ENCODE peak calls at places on chromosomes 1 and 21, in four cellular contexts. W is endodermal cell, A is NCI-H510A treated with DMSO at 0.1 percent for 48 hours, N is heart right ventricle. T is an unnamed sample.
A peak's percentile ranks its signal among the peaks of the same experiment; 100 is the strongest.

GRCh38 chr1:8197493-8198282 is 120.2 kb upstream of the SLC45A1 start:
- DNase-seq in N (peak; percentile 54), W (no peak), A (peak; percentile 70), T (peak; percentile 79)

GRCh38 chr1:202575906-202576653 is 134.2 kb downstream of the SYT2 start:
- DNase-seq in N (no peak), A (no peak), W (no peak), T (no peak)

GRCh38 chr21:45284456-45284741 is 3.3 kb downstream of the POFUT2 start:
- DNase-seq in A (no peak), W (peak; percentile 17), N (no peak), T (no peak)

GRCh38 chr1:9425859-9426258 is 113.4 kb upstream of the SLC25A33 start:
- DNase-seq in N (no peak), A (no peak), W (no peak), T (no peak)

GRCh38 chr1:81304187-81304586 is 496.5 kb upstream of the ADGRL2 start:
- DNase-seq in W (no peak), A (no peak), N (no peak), T (no peak)

GRCh38 chr1:213675043-213675442 is 312.7 kb upstream of the PROX1 start:
- DNase-seq in A (no peak), W (no peak), N (no peak), T (no peak)

GRCh38 chr1:119544165-119544762 is 37.3 kb downstream of the HSD3B1 start:
- DNase-seq in N (no peak), W (peak; percentile 86), A (peak; percentile 7), T (no peak)

GRCh38 chr1:57424231-57425027 is 569 bp upstream of the DAB1 start:
- DNase-seq in N (peak; percentile 53), W (peak; percentile 95), A (peak; percentile 50), T (peak; percentile 52)

GRCh38 chr1:96360036-96360795 is 361.4 kb upstream of the PTBP2 start:
- DNase-seq in A (no peak), N (no peak), W (no peak), T (no peak)

GRCh38 chr1:213055767-213056166 is 4.7 kb downstream of the RPS6KC1 start:
- DNase-seq in W (no peak), A (no peak), N (no peak), T (no peak)

GRCh38 chr1:231318568-231318967 is 19.1 kb downstream of the EXOC8 start:
- DNase-seq in A (no peak), W (peak; percentile 13), N (no peak), T (no peak)

GRCh38 chr21:29501451-29501850 is 202.7 kb downstream of the BACH1 start:
- DNase-seq in A (no peak), W (no peak), N (no peak), T (no peak)

GRCh38 chr1:202058001-202058908 is 47.9 kb downstream of the ELF3 start:
- DNase-seq in A (no peak), N (no peak), W (no peak), T (no peak)

GRCh38 chr1:63691672-63692425 is 82.0 kb upstream of the ROR1 start:
- DNase-seq in W (peak; percentile 81), N (no peak), A (peak; percentile 68), T (no peak)

GRCh38 chr1:152870831-152871730 is 7.0 kb upstream of the SMCP start:
- DNase-seq in W (peak; percentile 53), A (no peak), N (no peak), T (no peak)

GRCh38 chr1:228555074-228555989 is 68.2 kb downstream of the RNF187 start:
- DNase-seq in W (peak; percentile 58), N (no peak), A (no peak), T (no peak)

GRCh38 chr1:172532700-172533510 is at the start of gene SUCO:
- DNase-seq in A (peak; percentile 96), N (peak; percentile 100), W (peak; percentile 100), T (peak; percentile 100)

GRCh38 chr1:93313026-93313425 is 32.7 kb upstream of the DR1 start:
- DNase-seq in W (no peak), A (no peak), N (no peak), T (no peak)

GRCh38 chr1:221039616-221040015 is 160.4 kb downstream of the HLX start:
- DNase-seq in N (no peak), W (no peak), A (no peak), T (no peak)

GRCh38 chr1:25054526-25054925 is 124.5 kb upstream of the RUNX3 start:
- DNase-seq in A (no peak), W (no peak), N (no peak), T (no peak)

GRCh38 chr1:55337801-55338447 is 122.8 kb upstream of the USP24 start:
- DNase-seq in N (no peak), A (peak; percentile 29), W (peak; percentile 73), T (no peak)

GRCh38 chr1:56540467-56540866 is 38.9 kb downstream of the PLPP3 start:
- DNase-seq in A (no peak), W (no peak), N (no peak), T (no peak)

GRCh38 chr1:92029241-92029922 is 403 bp upstream of the EPHX4 start:
- DNase-seq in A (peak; percentile 53), N (no peak), W (peak; percentile 62), T (no peak)

GRCh38 chr1:4652631-4653327 is 1.6 kb upstream of the AJAP1 start:
- DNase-seq in A (peak; percentile 39), W (peak; percentile 89), N (peak; percentile 57), T (peak; percentile 78)

T was measured in right cardiac atrium.